ENCODE peak calls at places on chromosomes 12 and 14, in eight cellular contexts. Z is heart right ventricle, U is fibroblast of the aortic adventitia, B is pancreas, P is cardiac fibroblast, C is fibroblast of lung, A is IMR-90, N is ovary. F is an unnamed sample.

GRCh38 chr14:36519431-36520321 is at the start of gene NKX2-1:
- DNase-seq in Z (no peak), U (no peak), B (no peak), P (no peak), C (no peak), A (no peak), N (no peak), F (no peak)

GRCh38 chr12:24820872-24821271 is 128.0 kb downstream of the BCAT1 start:
- DNase-seq in Z (no peak), U (peak), B (no peak), P (peak), C (peak), A (peak), N (no peak), F (peak)

GRCh38 chr14:22556021-22556989 is 32.7 kb downstream of the DAD1 start:
- DNase-seq in Z (peak), U (no peak), B (peak), P (peak), C (peak), A (peak), N (no peak), F (peak)

GRCh38 chr12:12476836-12477531 is 85.7 kb downstream of the DUSP16 start:
- DNase-seq in Z (no peak), U (no peak), B (no peak), P (no peak), C (no peak), A (no peak), N (no peak), F (no peak)

GRCh38 chr14:30177776-30178175 is 250.1 kb upstream of the PRKD1 start:
- DNase-seq in Z (no peak), U (no peak), B (no peak), P (no peak), C (no peak), A (no peak), N (no peak), F (no peak)

GRCh38 chr12:102955926-102956737 is 1.3 kb upstream of the ASCL1 start:
- DNase-seq in Z (no peak), U (no peak), B (peak), P (no peak), C (no peak), A (no peak), N (no peak), F (no peak)

GRCh38 chr12:79993106-79993862 is 58.4 kb upstream of the PPP1R12A start:
- DNase-seq in Z (no peak), U (no peak), B (peak), P (no peak), C (no peak), A (no peak), N (no peak), F (no peak)

GRCh38 chr12:75487310-75487709 is 6.8 kb downstream of the GLIPR1 start:
- DNase-seq in Z (no peak), U (no peak), B (no peak), P (no peak), C (no peak), A (no peak), N (no peak), F (no peak)

GRCh38 chr12:113846275-113846674 is 119.8 kb downstream of the RBM19 start:
- DNase-seq in Z (no peak), U (no peak), B (no peak), P (no peak), C (no peak), A (peak), N (no peak), F (no peak)

GRCh38 chr12:93419388-93420034 is 22.2 kb downstream of the UBE2N start:
- DNase-seq in Z (no peak), U (peak), B (no peak), P (peak), C (peak), A (peak), N (no peak), F (peak)

GRCh38 chr12:53497461-53497860 is 1.8 kb downstream of the MAP3K12 start:
- DNase-seq in Z (no peak), U (no peak), B (no peak), P (no peak), C (no peak), A (no peak), N (no peak), F (no peak)

GRCh38 chr14:75720828-75721227 is 59.8 kb downstream of the TTLL5 start:
- DNase-seq in Z (peak), U (peak), B (no peak), P (peak), C (peak), A (no peak), N (peak), F (peak)

GRCh38 chr12:72084061-72084460 is 145.4 kb downstream of the TPH2 start:
- DNase-seq in Z (no peak), U (no peak), B (no peak), P (no peak), C (no peak), A (no peak), N (no peak), F (no peak)

GRCh38 chr12:51809193-51809592 is 39.3 kb downstream of the FIGNL2 start:
- DNase-seq in Z (no peak), U (no peak), B (no peak), P (no peak), C (no peak), A (no peak), N (no peak), F (no peak)

DNA sequence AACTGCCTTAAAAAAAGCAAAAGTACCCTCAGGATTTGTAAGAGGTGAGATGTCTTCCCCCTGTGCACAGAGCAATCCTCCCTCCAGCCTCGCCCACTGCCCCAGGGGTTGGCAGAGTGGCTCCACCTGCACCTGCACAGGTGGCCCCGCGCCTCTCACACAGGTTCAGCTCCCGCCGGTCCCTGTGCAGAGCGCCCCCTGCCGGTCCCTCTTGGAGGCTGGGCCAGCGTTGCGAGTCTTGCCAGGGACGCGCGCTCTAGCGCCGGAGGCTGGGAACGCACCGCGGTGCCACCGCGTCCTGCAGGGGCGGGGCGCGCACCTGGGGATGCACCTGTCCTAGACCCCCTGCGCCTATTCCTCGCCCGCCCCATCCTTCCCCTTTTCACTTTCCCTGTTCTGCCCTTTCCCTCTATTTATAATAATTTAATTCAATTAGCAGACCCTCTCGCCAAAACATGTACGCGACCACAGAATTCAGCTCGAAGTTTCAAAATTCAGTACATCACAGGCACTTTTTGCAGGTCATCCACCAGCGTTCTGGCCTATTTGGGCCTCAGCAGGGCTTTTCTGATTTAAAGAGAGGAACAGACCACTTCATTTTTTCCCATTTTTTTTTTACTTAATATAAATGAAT is 618.6 kb downstream of the AACS start:
- DNase-seq in Z (no peak), U (no peak), B (peak), P (no peak), C (no peak), A (no peak), N (no peak), F (no peak)
- TF ChIP-seq CTCF in Z (peak), U (no peak), B (peak), P (no peak), C (no peak), A (no peak), N (no peak), F (no peak)

DNA sequence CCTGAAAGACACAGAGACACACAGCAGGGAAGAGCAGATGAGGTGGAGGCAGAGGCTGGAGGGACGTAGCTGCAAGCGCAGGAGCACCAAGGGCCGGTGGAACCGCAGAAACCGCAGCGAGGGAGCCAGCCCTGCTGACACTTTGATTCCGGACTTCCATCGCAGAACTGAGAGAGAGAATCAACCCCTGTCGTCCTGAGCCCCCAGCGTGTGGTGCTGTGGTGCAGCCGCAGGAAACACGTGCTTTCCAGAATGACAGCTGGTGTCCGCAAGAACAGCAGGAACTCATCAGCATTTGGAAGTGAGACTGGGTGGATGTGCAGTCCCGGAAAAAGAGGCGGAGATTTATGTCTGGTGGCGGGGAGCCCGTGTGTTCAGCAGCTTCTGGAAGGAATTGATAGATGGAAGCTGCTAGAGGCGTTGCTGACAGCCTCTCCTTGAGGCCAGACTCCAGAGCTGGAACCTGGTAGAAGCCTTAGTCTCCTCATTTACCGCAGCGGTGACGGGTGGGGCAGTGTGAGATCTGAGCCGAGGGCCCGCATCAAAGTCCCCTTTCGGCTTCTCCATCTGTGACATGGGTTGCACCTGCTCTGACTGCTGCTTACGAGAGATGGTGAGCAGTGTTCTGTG is 21.9 kb upstream of the KLC1 start:
- DNase-seq in Z (peak), U (peak), B (no peak), P (peak), C (peak), A (peak), N (peak), F (peak)
- TF ChIP-seq CTCF in Z (peak), U (peak), B (no peak), P (peak), C (peak), A (peak), N (no peak), F (no peak)

GRCh38 chr14:79584679-79585078 is 626.6 kb downstream of the DIO2 start:
- DNase-seq in Z (no peak), U (peak), B (no peak), P (peak), C (peak), A (peak), N (no peak), F (peak)
- TF ChIP-seq CTCF in Z (no peak), U (peak), B (no peak), P (peak), C (peak), A (peak), N (no peak), F (no peak)

DNA sequence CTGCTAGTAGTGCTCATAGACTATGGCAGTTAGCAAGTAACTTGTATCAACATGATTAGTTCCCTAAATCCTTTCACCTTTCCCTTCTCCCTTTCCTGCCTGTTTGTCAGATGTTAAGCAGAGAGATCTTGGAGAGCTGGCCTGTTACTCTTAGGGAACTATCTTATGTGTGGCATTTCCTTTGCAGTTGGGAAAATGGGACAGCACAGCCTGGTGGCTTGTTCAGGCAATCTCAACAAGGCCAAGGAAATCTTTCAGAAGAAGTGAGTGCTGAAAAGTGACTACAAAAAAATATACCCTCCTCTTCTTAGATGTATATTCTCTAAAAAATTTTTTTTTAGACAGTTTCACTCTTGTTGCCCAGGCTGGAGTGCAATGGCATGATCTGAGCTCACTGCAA is 7.4 kb downstream of the PARP2 start:
- DNase-seq in Z (no peak), U (peak), B (no peak), P (peak), C (peak), A (peak), N (no peak), F (no peak)
- TF ChIP-seq CTCF in Z (no peak), U (peak), B (no peak), P (peak), C (peak), A (peak), N (no peak), F (no peak)

GRCh38 chr14:63737582-63738006 is 9.7 kb upstream of the SGPP1 start:
- DNase-seq in Z (no peak), U (peak), B (no peak), P (no peak), C (no peak), A (no peak), N (no peak), F (no peak)
- TF ChIP-seq CTCF in Z (no peak), U (no peak), B (no peak), P (no peak), C (no peak), A (no peak), N (no peak), F (no peak)

GRCh38 chr12:4109826-4110225 is 163.7 kb upstream of the CCND2 start:
- DNase-seq in Z (no peak), U (no peak), B (no peak), P (no peak), C (no peak), A (no peak), N (no peak), F (no peak)

GRCh38 chr12:4108803-4109345 is 164.7 kb upstream of the CCND2 start:
- DNase-seq in Z (no peak), U (no peak), B (no peak), P (no peak), C (no peak), A (no peak), N (no peak), F (no peak)

GRCh38 chr12:4107911-4108697 is 165.5 kb upstream of the CCND2 start:
- DNase-seq in Z (no peak), U (no peak), B (no peak), P (no peak), C (no peak), A (no peak), N (no peak), F (no peak)

GRCh38 chr12:4106617-4107016 is 166.9 kb upstream of the CCND2 start:
- DNase-seq in Z (no peak), U (no peak), B (no peak), P (no peak), C (no peak), A (no peak), N (no peak), F (no peak)

GRCh38 chr12:4107436-4107878 is 166.1 kb upstream of the CCND2 start:
- DNase-seq in Z (no peak), U (peak), B (no peak), P (peak), C (peak), A (peak), N (no peak), F (peak)
- TF ChIP-seq CTCF in Z (peak), U (peak), B (peak), P (peak), C (peak), A (peak), N (no peak), F (peak)

GRCh38 chr14:95994593-95994928 is 44.6 kb upstream of the C14orf132 start:
- DNase-seq in Z (no peak), U (no peak), B (no peak), P (no peak), C (no peak), A (no peak), N (no peak), F (no peak)
- TF ChIP-seq CTCF in Z (no peak), U (no peak), B (no peak), P (no peak), C (no peak), A (no peak), N (no peak), F (no peak)